ENCODE peak calls at places on chromosomes 1 and 21, in nine cellular contexts. Q is astrocyte of the spinal cord; G is CD4-positive, alpha-beta T cell; V is stimulated activated CD8-positive, alpha-beta memory T cell treated with anti-CD3 and anti-CD28 coated beads, Interleukin-12 subunit alpha, Interleukin-12 subunit beta, amount 100 ng/mL, for 4 hours; M is esophagus squamous epithelium; E is left cardiac atrium; Z is cardiac fibroblast; X is foreskin fibroblast; U is fibroblast of mammary gland. T is an unnamed sample.

GRCh38 chr1:243680861-243681260 is 169.2 kb downstream of the AKT3 start:
- DNase-seq in Q (no peak), G (no peak), V (no peak), M (no peak), E (no peak), Z (no peak), X (no peak), U (no peak), T (no peak)

GRCh38 chr21:42411197-42411869 is 7.6 kb downstream of the UBASH3A start:
- DNase-seq in Q (no peak), G (no peak), V (no peak), M (no peak), E (no peak), Z (no peak), X (no peak), U (no peak), T (no peak)

GRCh38 chr1:49229555-49229954 is 452.9 kb upstream of the BEND5 start:
- DNase-seq in Q (no peak), G (no peak), V (no peak), M (no peak), E (no peak), Z (no peak), X (no peak), U (no peak), T (no peak)

GRCh38 chr1:161879261-161879660 is 113.1 kb downstream of the ATF6 start:
- DNase-seq in Q (no peak), G (no peak), V (no peak), M (no peak), E (no peak), Z (no peak), X (no peak), U (no peak), T (no peak)

GRCh38 chr1:193681422-193681821 is 495.0 kb upstream of the B3GALT2 start:
- DNase-seq in Q (no peak), G (no peak), V (no peak), M (no peak), E (no peak), Z (no peak), X (no peak), U (no peak), T (no peak)

GRCh38 chr1:36087233-36088123 is 1.2 kb upstream of the ADPRS start:
- DNase-seq in Q (no peak), G (no peak), V (no peak), M (no peak), E (no peak), Z (no peak), X (no peak), U (no peak), T (no peak)

GRCh38 chr1:36137776-36138175 is 11.5 kb downstream of the TRAPPC3 start:
- DNase-seq in Q (no peak), G (no peak), V (no peak), M (no peak), E (no peak), Z (no peak), X (no peak), U (no peak), T (no peak)

GRCh38 chr1:57986432-57986831 is 560.1 kb downstream of the OMA1 start:
- DNase-seq in Q (no peak), G (no peak), V (no peak), M (no peak), E (no peak), Z (no peak), X (no peak), U (no peak), T (no peak)

GRCh38 chr1:228515200-228515834 is 28.1 kb downstream of the RNF187 start:
- DNase-seq in Q (peak), G (no peak), V (no peak), M (no peak), E (no peak), Z (peak), X (peak), U (peak), T (peak)

GRCh38 chr1:118366296-118366695 is 181.3 kb upstream of the SPAG17 start:
- DNase-seq in Q (no peak), G (no peak), V (no peak), M (no peak), E (no peak), Z (peak), X (peak), U (no peak), T (no peak)

GRCh38 chr1:208538078-208538477 is 293.9 kb upstream of the PLXNA2 start:
- DNase-seq in Q (no peak), G (no peak), V (no peak), M (no peak), E (no peak), Z (no peak), X (no peak), U (no peak), T (no peak)

GRCh38 chr1:239951518-239952130 is 140.1 kb upstream of the FMN2 start:
- DNase-seq in Q (peak), G (peak), V (no peak), M (no peak), E (peak), Z (peak), X (peak), U (peak), T (peak)

GRCh38 chr1:17276568-17276967 is 27.7 kb downstream of the PADI3 start:
- DNase-seq in Q (peak), G (no peak), V (no peak), M (no peak), E (no peak), Z (peak), X (peak), U (peak), T (no peak)

GRCh38 chr1:97524211-97524610 is 396.6 kb downstream of the DPYD start:
- DNase-seq in Q (peak), G (no peak), V (no peak), M (no peak), E (no peak), Z (no peak), X (no peak), U (peak), T (no peak)

GRCh38 chr1:35642472-35642955 is 1.2 kb upstream of the PSMB2 start:
- DNase-seq in Q (no peak), G (no peak), V (no peak), M (no peak), E (no peak), Z (peak), X (peak), U (no peak), T (no peak)

GRCh38 chr21:17045214-17045835 is 467.5 kb upstream of the CXADR start:
- DNase-seq in Q (peak), G (no peak), V (no peak), M (no peak), E (no peak), Z (peak), X (peak), U (peak), T (peak)

GRCh38 chr1:236083650-236084385 is 18.9 kb upstream of the NID1 start:
- DNase-seq in Q (no peak), G (no peak), V (no peak), M (no peak), E (no peak), Z (peak), X (peak), U (peak), T (no peak)

GRCh38 chr21:32578107-32578691 is 7.1 kb downstream of the TCP10L start:
- DNase-seq in Q (no peak), G (no peak), V (no peak), M (no peak), E (no peak), Z (peak), X (peak), U (peak), T (no peak)

GRCh38 chr1:117120774-117121588 is 568 bp downstream of the TRIM45 start:
- DNase-seq in Q (no peak), G (no peak), V (no peak), M (no peak), E (no peak), Z (no peak), X (peak), U (peak), T (no peak)

GRCh38 chr1:59733443-59734141 is 81.2 kb upstream of the HOOK1 start:
- DNase-seq in Q (no peak), G (no peak), V (no peak), M (no peak), E (no peak), Z (peak), X (peak), U (peak), T (no peak)

GRCh38 chr1:27192039-27192529 is 37.2 kb upstream of the SLC9A1 start:
- DNase-seq in Q (no peak), G (no peak), V (no peak), M (no peak), E (no peak), Z (peak), X (peak), U (peak), T (peak)

GRCh38 chr1:98389809-98390208 is 271.7 kb upstream of the SNX7 start:
- DNase-seq in Q (peak), G (no peak), V (no peak), M (no peak), E (no peak), Z (peak), X (peak), U (peak), T (no peak)

GRCh38 chr1:20785907-20786309 is 1.2 kb downstream of the HP1BP3 start:
- DNase-seq in Q (peak), G (no peak), V (no peak), M (no peak), E (no peak), Z (no peak), X (peak), U (peak), T (no peak)

GRCh38 chr1:16026723-16027484 is 5.1 kb downstream of the CLCNKA start:
- DNase-seq in Q (peak), G (peak), V (peak), M (no peak), E (no peak), Z (no peak), X (no peak), U (no peak), T (no peak)

GRCh38 chr1:168811213-168811612 is 82.2 kb upstream of the DPT start:
- DNase-seq in Q (no peak), G (no peak), V (no peak), M (no peak), E (no peak), Z (peak), X (peak), U (peak), T (no peak)

GRCh38 chr1:1332774-1333480 is 1.8 kb downstream of the TAS1R3 start:
- DNase-seq in Q (no peak), G (no peak), V (no peak), M (no peak), E (no peak), Z (no peak), X (no peak), U (no peak), T (no peak)

GRCh38 chr1:27238032-27238431 is 3.6 kb downstream of the WDTC1 start:
- DNase-seq in Q (no peak), G (no peak), V (no peak), M (no peak), E (no peak), Z (no peak), X (no peak), U (no peak), T (no peak)

GRCh38 chr1:228314658-228315483 is 91.8 kb downstream of the TRIM11 start:
- DNase-seq in Q (no peak), G (no peak), V (no peak), M (no peak), E (no peak), Z (no peak), X (no peak), U (no peak), T (no peak)

GRCh38 chr1:47752560-47752959 is 244.6 kb downstream of the TRABD2B start:
- DNase-seq in Q (no peak), G (no peak), V (no peak), M (no peak), E (no peak), Z (no peak), X (no peak), U (no peak), T (no peak)

GRCh38 chr1:227764019-227764391 is 28.8 kb downstream of the SNAP47 start:
- DNase-seq in Q (peak), G (no peak), V (no peak), M (no peak), E (no peak), Z (no peak), X (peak), U (peak), T (no peak)